ENCODE peak calls at places on chromosomes 16 and 17, in four cellular contexts. S is M059J, Z is GM04503, O is adipocyte. B is an unnamed sample.

GRCh38 chr17:76492250-76492988 is 8.8 kb downstream of the RHBDF2 start:
- DNase-seq in S (no peak), Z (no peak), O (no peak), B (no peak)

GRCh38 chr17:73595068-73595865 is 49.0 kb downstream of the SDK2 start:
- DNase-seq in S (peak), Z (no peak), O (no peak), B (peak)

GRCh38 chr16:83336630-83337029 is 471.1 kb upstream of the HSBP1 start:
- DNase-seq in S (peak), Z (peak), O (peak), B (peak)

GRCh38 chr17:21289175-21289901 is 4.8 kb downstream of the MAP2K3 start:
- DNase-seq in S (no peak), Z (no peak), O (no peak), B (no peak)

GRCh38 chr16:8099586-8099985 is 490.7 kb downstream of the TMEM114 start:
- DNase-seq in S (no peak), Z (no peak), O (no peak), B (no peak)

GRCh38 chr16:84271866-84272265 is 22.8 kb upstream of the WFDC1 start:
- DNase-seq in S (peak), Z (no peak), O (no peak), B (no peak)

GRCh38 chr17:19650826-19651225 is 2.3 kb downstream of the ALDH3A2 start:
- DNase-seq in S (peak), Z (no peak), O (peak), B (peak)

GRCh38 chr16:57626420-57627170 is 1.8 kb upstream of the ADGRG1 start:
- DNase-seq in S (no peak), Z (no peak), O (no peak), B (no peak)

GRCh38 chr17:74466111-74466784 is at the start of gene CD300A:
- DNase-seq in S (no peak), Z (no peak), O (no peak), B (no peak)

GRCh38 chr17:8057691-8058114 is 18.8 kb downstream of the ALOX15B start:
- DNase-seq in S (peak), Z (no peak), O (peak), B (peak)

GRCh38 chr16:87854053-87854906 is 15.0 kb downstream of the SLC7A5 start:
- DNase-seq in S (peak), Z (no peak), O (no peak), B (peak)

GRCh38 chr17:77476920-77477805 is 336.4 kb downstream of the SEC14L1 start:
- DNase-seq in S (peak), Z (peak), O (peak), B (peak)

GRCh38 chr16:81928975-81929374 is 82.3 kb downstream of the SDR42E1 start:
- DNase-seq in S (no peak), Z (no peak), O (no peak), B (no peak)

GRCh38 chr16:57476546-57477410 is 9.5 kb downstream of the DOK4 start:
- DNase-seq in S (no peak), Z (no peak), O (no peak), B (no peak)

GRCh38 chr16:57061084-57061905 is 31.1 kb upstream of the CPNE2 start:
- DNase-seq in S (peak), Z (peak), O (peak), B (peak)

GRCh38 chr16:68668266-68668665 is 23.2 kb downstream of the CDH3 start:
- DNase-seq in S (peak), Z (no peak), O (no peak), B (peak)

GRCh38 chr16:56657555-56658430 is at the start of gene MT1F:
- DNase-seq in S (peak), Z (no peak), O (peak), B (no peak)

GRCh38 chr17:77543779-77544178 is 403.0 kb downstream of the SEC14L1 start:
- DNase-seq in S (no peak), Z (no peak), O (no peak), B (no peak)

GRCh38 chr17:67098022-67098421 is 53.7 kb downstream of the CACNG1 start:
- DNase-seq in S (no peak), Z (no peak), O (no peak), B (no peak)

GRCh38 chr16:500699-501098 is 26.8 kb upstream of the CAPN15 start:
- DNase-seq in S (no peak), Z (no peak), O (no peak), B (no peak)

GRCh38 chr16:3881499-3881995 is 1.0 kb upstream of the CREBBP start:
- DNase-seq in S (no peak), Z (no peak), O (no peak), B (no peak)

GRCh38 chr17:72719582-72720493 is 372.6 kb downstream of the SLC39A11 start:
- DNase-seq in S (peak), Z (no peak), O (no peak), B (peak)

GRCh38 chr16:56513972-56514371 is 5.9 kb downstream of the BBS2 start:
- DNase-seq in S (peak), Z (no peak), O (peak), B (peak)

GRCh38 chr17:33234930-33235685 is 58.0 kb downstream of the ASIC2 start:
- DNase-seq in S (peak), Z (peak), O (peak), B (peak)

GRCh38 chr17:83119987-83120864 is 40.8 kb downstream of the METRNL start:
- DNase-seq in S (no peak), Z (no peak), O (no peak), B (no peak)

GRCh38 chr16:7361416-7362129 is 28.9 kb downstream of the RBFOX1 start:
- DNase-seq in S (no peak), Z (no peak), O (no peak), B (no peak)

GRCh38 chr16:8644513-8645140 is 23.1 kb downstream of the METTL22 start:
- DNase-seq in S (no peak), Z (no peak), O (no peak), B (no peak)

GRCh38 chr17:1111599-1112443 is 68.0 kb downstream of the ABR start:
- DNase-seq in S (no peak), Z (no peak), O (no peak), B (no peak)

GRCh38 chr17:44084131-44084538 is 13.6 kb downstream of the G6PC3 start:
- DNase-seq in S (no peak), Z (no peak), O (peak), B (no peak)

GRCh38 chr17:56893503-56893902 is 20.3 kb downstream of the TRIM25 start:
- DNase-seq in S (no peak), Z (no peak), O (no peak), B (no peak)

GRCh38 chr17:81909966-81910839 is 996 bp downstream of the PCYT2 start:
- DNase-seq in S (peak), Z (no peak), O (no peak), B (no peak)

GRCh38 chr16:24178496-24178895 is 77.6 kb upstream of the CACNG3 start:
- DNase-seq in S (no peak), Z (no peak), O (no peak), B (no peak)

GRCh38 chr16:82936941-82937551 is 310.3 kb downstream of the CDH13 start:
- DNase-seq in S (peak), Z (no peak), O (peak), B (peak)

GRCh38 chr16:15765880-15766279 is 90.9 kb downstream of the MYH11 start:
- DNase-seq in S (peak), Z (no peak), O (peak), B (no peak)

GRCh38 chr16:64522548-64522947 is 599.3 kb downstream of the CDH11 start:
- DNase-seq in S (no peak), Z (no peak), O (no peak), B (no peak)

GRCh38 chr17:29583324-29584248 is 5.9 kb downstream of the GIT1 start:
- DNase-seq in S (no peak), Z (no peak), O (no peak), B (no peak)

GRCh38 chr16:57752581-57753447 is 17.2 kb downstream of the KATNB1 start:
- DNase-seq in S (no peak), Z (no peak), O (no peak), B (no peak)

GRCh38 chr17:35345445-35345925 is 27.9 kb downstream of the SLFN11 start:
- DNase-seq in S (no peak), Z (no peak), O (no peak), B (no peak)

GRCh38 chr17:61457226-61457983 is 5.2 kb downstream of the TBX4 start:
- DNase-seq in S (no peak), Z (no peak), O (no peak), B (no peak)

GRCh38 chr16:73304008-73304814 is 256.3 kb upstream of the ZFHX3 start:
- DNase-seq in S (peak), Z (no peak), O (no peak), B (no peak)

B was measured in HT1080.